ENCODE peak calls at places on chromosome 1, in ten cellular contexts. A, S, Y, U, W, Z, F, E, L and B are unnamed samples.

GRCh38 chr1:20063861-20064292 is 6.1 kb upstream of the PLA2G5 start:
- DNase-seq in S (peak; percentile 66), U (no peak), E (peak; percentile 33), Y (no peak), F (no peak), L (no peak), W (no peak), A (no peak), Z (no peak), B (no peak)

GRCh38 chr1:182684128-182684828 is at the start of gene RGS8:
- DNase-seq in F (no peak), S (no peak), Z (no peak), A (no peak), L (no peak), U (no peak), W (no peak), Y (no peak), E (no peak), B (no peak)

GRCh38 chr1:242425232-242425631 is 99.3 kb downstream of the PLD5 start:
- DNase-seq in L (no peak), U (no peak), F (no peak), Y (no peak), S (peak; percentile 34), W (no peak), Z (no peak), E (no peak), A (no peak), B (no peak)

GRCh38 chr1:152050886-152051764 is 14.3 kb upstream of the S100A11 start:
- DNase-seq in U (no peak), A (no peak), Z (no peak), Y (no peak), S (no peak), W (no peak), F (peak; percentile 30), E (no peak), L (no peak), B (no peak)

GRCh38 chr1:160579216-160579701 is at the start of gene CD84:
- DNase-seq in E (no peak), F (peak; percentile 22), W (no peak), L (no peak), S (no peak), U (no peak), A (no peak), Y (no peak), Z (no peak), B (no peak)

GRCh38 chr1:84289169-84289785 is 12.2 kb upstream of the SAMD13 start:
- DNase-seq in Z (no peak), L (no peak), S (no peak), F (no peak), W (no peak), U (no peak), A (no peak), Y (no peak), E (no peak), B (no peak)

GRCh38 chr1:207804746-207805468 is 53.1 kb downstream of the CD46 start:
- DNase-seq in L (peak; percentile 59), S (peak; percentile 55), W (no peak), U (no peak), Z (no peak), A (no peak), Y (no peak), E (no peak), F (no peak), B (no peak)

GRCh38 chr1:46492871-46493270 is 3.2 kb downstream of the DMBX1 start:
- DNase-seq in W (no peak), A (peak; percentile 46), S (no peak), U (no peak), E (no peak), Y (peak; percentile 27), Z (no peak), F (no peak), L (no peak), B (peak; percentile 36)

GRCh38 chr1:9842781-9843575 is 19.2 kb upstream of the CLSTN1 start:
- DNase-seq in S (no peak), Z (no peak), L (peak; percentile 60), Y (no peak), A (no peak), W (no peak), E (no peak), U (peak; percentile 87), F (no peak), B (peak; percentile 80)

GRCh38 chr1:31987231-31987630 is 26.4 kb upstream of the KHDRBS1 start:
- DNase-seq in E (no peak), S (no peak), Z (peak; percentile 9), F (no peak), L (no peak), U (no peak), A (no peak), Y (peak; percentile 70), W (no peak), B (no peak)

GRCh38 chr1:153494976-153495535 is 34.6 kb upstream of the S100A7 start:
- DNase-seq in Z (peak; percentile 93), S (no peak), U (peak; percentile 82), Y (peak; percentile 96), L (peak; percentile 89), W (peak; percentile 58), E (peak; percentile 80), F (peak; percentile 75), A (peak; percentile 89), B (peak; percentile 82)

GRCh38 chr1:53367503-53368313 is 39.8 kb upstream of the LRP8 start:
- DNase-seq in Y (no peak), W (no peak), F (peak; percentile 80), S (peak; percentile 80), A (no peak), E (no peak), L (peak; percentile 52), U (no peak), Z (no peak), B (no peak)

GRCh38 chr1:172763088-172763487 is 104.2 kb downstream of the FASLG start:
- DNase-seq in F (no peak), U (no peak), A (no peak), E (no peak), L (no peak), Z (no peak), W (no peak), S (no peak), Y (no peak), B (no peak)

GRCh38 chr1:10204003-10204642 is 6.2 kb upstream of the KIF1B start:
- DNase-seq in S (no peak), F (no peak), Y (no peak), A (no peak), Z (no peak), W (no peak), E (no peak), U (no peak), L (no peak), B (no peak)

GRCh38 chr1:223289621-223290020 is 74.4 kb downstream of the SUSD4 start:
- DNase-seq in E (no peak), L (no peak), F (no peak), A (no peak), Z (no peak), Y (no peak), U (no peak), S (no peak), W (no peak), B (no peak)

DNA sequence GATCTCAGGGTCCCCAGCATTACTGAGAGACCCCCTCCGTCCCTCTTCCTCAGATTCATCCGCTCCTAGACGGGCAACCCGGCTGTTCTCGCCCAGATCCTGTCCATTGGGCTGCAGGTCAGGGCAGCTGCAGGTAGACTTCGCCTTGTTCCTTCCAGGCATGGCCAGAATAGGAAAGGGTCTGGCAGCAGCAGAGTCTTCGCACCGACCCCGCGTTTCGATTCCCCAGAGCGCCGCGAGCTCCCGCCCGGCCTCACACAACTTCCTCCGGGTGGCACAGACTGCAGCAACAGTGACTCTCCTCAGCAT is 266 bp downstream of the NRDC start:
- DNase-seq in Y (no peak), A (no peak), F (no peak), E (no peak), L (peak; percentile 69), Z (no peak), U (no peak), W (no peak), S (no peak), B (no peak)
- H3K4me1 ChIP-seq in Y (peaks cover 4% of the 10 kb centered on the region), A (peaks cover 43% of the 10 kb centered on the region), F (peaks cover 7% of the 10 kb centered on the region), E (peaks cover 9% of the 10 kb centered on the region), L (peaks cover 43% of the 10 kb centered on the region), Z (no peaks in the 10 kb centered on the region), U (peaks cover 6% of the 10 kb centered on the region), W (peaks cover 26% of the 10 kb centered on the region), S (peaks cover 50% of the 10 kb centered on the region), B (peaks cover 27% of the 10 kb centered on the region)

GRCh38 chr1:112911506-112911905 is 44.5 kb downstream of the SLC16A1 start:
- DNase-seq in W (no peak), Y (peak; percentile 56), L (no peak), Z (no peak), A (no peak), U (no peak), S (no peak), E (no peak), F (no peak), B (no peak)
- H3K36me3 ChIP-seq in W (no peaks in the 10 kb centered on the region), Y (peaks cover 3% of the 10 kb centered on the region), L (no peaks in the 10 kb centered on the region), Z (peaks cover 59% of the 10 kb centered on the region), A (peaks cover 40% of the 10 kb centered on the region), U (no peaks in the 10 kb centered on the region), S (peaks cover 1% of the 10 kb centered on the region), E (peaks cover 5% of the 10 kb centered on the region), F (peaks cover 76% of the 10 kb centered on the region), B (no peaks in the 10 kb centered on the region)

GRCh38 chr1:15137807-15138206 is 15.7 kb upstream of the TMEM51 start:
- DNase-seq in F (no peak), U (no peak), Z (no peak), L (no peak), S (no peak), W (no peak), A (no peak), Y (no peak), E (no peak), B (no peak)

GRCh38 chr1:15141933-15142647 is 11.5 kb upstream of the TMEM51 start:
- DNase-seq in E (no peak), A (no peak), U (no peak), F (no peak), W (no peak), L (no peak), Z (no peak), Y (no peak), S (no peak), B (peak; percentile 97)

GRCh38 chr1:15134285-15134684 is 19.3 kb upstream of the TMEM51 start:
- DNase-seq in U (no peak), Y (no peak), Z (no peak), W (no peak), A (no peak), S (no peak), E (no peak), L (no peak), F (no peak), B (no peak)

GRCh38 chr1:15145327-15145726 is 8.2 kb upstream of the TMEM51 start:
- DNase-seq in F (no peak), Y (no peak), S (no peak), E (no peak), W (no peak), Z (no peak), L (no peak), U (no peak), A (no peak), B (no peak)

GRCh38 chr1:15139654-15140350 is 13.7 kb upstream of the TMEM51 start:
- DNase-seq in A (no peak), Y (peak; percentile 98), Z (peak; percentile 88), S (no peak), U (no peak), F (no peak), E (no peak), W (no peak), L (no peak), B (peak; percentile 71)
- H3K4me1 ChIP-seq in A (no peaks in the 10 kb centered on the region), Y (peaks cover 9% of the 10 kb centered on the region), Z (peaks cover 8% of the 10 kb centered on the region), S (peaks cover 7% of the 10 kb centered on the region), U (no peaks in the 10 kb centered on the region), F (no peaks in the 10 kb centered on the region), E (no peaks in the 10 kb centered on the region), W (no peaks in the 10 kb centered on the region), L (no peaks in the 10 kb centered on the region), B (peaks cover 41% of the 10 kb centered on the region)

GRCh38 chr1:21691739-21692138 is 22.6 kb upstream of the RAP1GAP start:
- DNase-seq in E (no peak), Y (no peak), W (no peak), S (no peak), A (no peak), U (no peak), Z (no peak), L (no peak), F (no peak), B (no peak)
- H3K36me3 ChIP-seq in E (peaks cover 44% of the 10 kb centered on the region), Y (peaks cover 4% of the 10 kb centered on the region), W (peaks cover 13% of the 10 kb centered on the region), S (peaks cover 81% of the 10 kb centered on the region), A (peaks cover 95% of the 10 kb centered on the region), U (peaks cover 12% of the 10 kb centered on the region), Z (no peaks in the 10 kb centered on the region), L (peaks cover 85% of the 10 kb centered on the region), F (peaks cover 84% of the 10 kb centered on the region), B (no peaks in the 10 kb centered on the region)